ENCODE peak calls at places on chromosomes 5 and 9, in five cellular contexts. Y, X, I, A and G are unnamed samples.

GRCh38 chr5:96381526-96381925 is 51.5 kb downstream of the PCSK1 start:
- DNase-seq in Y (no peak), X (no peak), I (peak; percentile 20), A (no peak), G (no peak)

GRCh38 chr5:144697847-144698262 is 527.2 kb downstream of the KCTD16 start:
- DNase-seq in Y (peak; percentile 98), X (peak; percentile 62), I (no peak), A (peak; percentile 95), G (no peak)

GRCh38 chr9:98228392-98229089 is 26.9 kb downstream of the TBC1D2 start:
- DNase-seq in Y (no peak), X (no peak), I (no peak), A (no peak), G (no peak)

GRCh38 chr9:125407974-125408900 is 146.6 kb downstream of the GAPVD1 start:
- DNase-seq in Y (no peak), X (peak; percentile 72), I (peak; percentile 79), A (peak; percentile 94), G (peak; percentile 75)

GRCh38 chr5:76861616-76862015 is 11.8 kb downstream of the S100Z start:
- DNase-seq in Y (peak; percentile 46), X (peak; percentile 44), I (no peak), A (peak; percentile 4), G (no peak)

GRCh38 chr5:38872826-38873225 is 27.0 kb downstream of the OSMR start:
- DNase-seq in Y (peak; percentile 16), X (no peak), I (no peak), A (no peak), G (no peak)

GRCh38 chr5:118946138-118946537 is 42.2 kb downstream of the DTWD2 start:
- DNase-seq in Y (no peak), X (no peak), I (no peak), A (peak; percentile 8), G (no peak)

GRCh38 chr9:2798423-2798822 is 45.5 kb downstream of the PUM3 start:
- DNase-seq in Y (no peak), X (no peak), I (no peak), A (no peak), G (no peak)

GRCh38 chr5:115542651-115543364 is 1.8 kb downstream of the FEM1C start:
- DNase-seq in Y (no peak), X (peak; percentile 9), I (no peak), A (peak; percentile 19), G (no peak)

GRCh38 chr5:669111-669841 is 23.9 kb downstream of the TPPP start:
- DNase-seq in Y (peak; percentile 35), X (no peak), I (no peak), A (peak; percentile 25), G (peak; percentile 46)

GRCh38 chr5:74093501-74093993 is 467.6 kb downstream of the ARHGEF28 start:
- DNase-seq in Y (no peak), X (no peak), I (peak; percentile 42), A (no peak), G (no peak)

GRCh38 chr5:16619136-16619535 is 2.3 kb upstream of the RETREG1 start:
- DNase-seq in Y (no peak), X (no peak), I (no peak), A (no peak), G (no peak)

GRCh38 chr5:88666761-88667186 is 216.2 kb downstream of the MEF2C start:
- DNase-seq in Y (peak; percentile 81), X (peak; percentile 10), I (no peak), A (peak; percentile 15), G (no peak)

GRCh38 chr9:93119953-93120845 is 13.9 kb downstream of the NINJ1 start:
- DNase-seq in Y (peak; percentile 91), X (peak; percentile 85), I (peak; percentile 72), A (peak; percentile 24), G (no peak)

GRCh38 chr5:14063117-14063516 is 80.0 kb upstream of the TRIO start:
- DNase-seq in Y (peak; percentile 52), X (no peak), I (no peak), A (peak; percentile 19), G (no peak)

GRCh38 chr5:14270212-14270702 is 127.1 kb downstream of the TRIO start:
- DNase-seq in Y (peak; percentile 54), X (peak; percentile 83), I (peak; percentile 49), A (peak; percentile 90), G (peak; percentile 64)

GRCh38 chr5:25119654-25120053 is 474.9 kb upstream of the CDH10 start:
- DNase-seq in Y (peak; percentile 10), X (peak; percentile 68), I (no peak), A (peak; percentile 1), G (no peak)

DNA sequence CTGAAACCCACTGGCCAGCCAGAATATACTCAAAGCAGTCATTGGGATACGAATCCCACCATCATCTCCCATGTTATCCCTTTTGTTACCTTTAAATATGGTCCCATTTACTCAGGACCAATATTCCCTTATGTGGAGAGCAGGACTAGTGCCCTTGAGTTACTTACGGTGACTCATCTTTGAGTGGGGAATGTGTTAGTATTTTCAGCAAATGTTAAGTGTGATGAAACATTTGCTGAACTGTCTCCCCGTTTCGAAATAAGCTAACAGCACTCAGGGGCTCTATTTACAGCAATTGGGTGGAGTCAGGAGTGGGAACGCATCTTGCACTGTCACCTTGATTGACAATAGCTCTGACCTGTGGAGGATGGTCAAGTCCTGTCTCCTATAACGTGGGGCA is 67.4 kb downstream of the CTSL start:
- DNase-seq in Y (peak; percentile 80), X (peak; percentile 56), I (no peak), A (peak; percentile 86), G (no peak)
- H3K9ac ChIP-seq in Y (no peak overlapping the region), X (no peak overlapping the region), I (no peak overlapping the region), A (peak overlapping the region; percentile 81), G (no peak overlapping the region)

GRCh38 chr9:128099932-128100491 is 27.5 kb downstream of the PTGES2 start:
- DNase-seq in Y (no peak), X (no peak), I (no peak), A (no peak), G (no peak)
- H3K9ac ChIP-seq in Y (peak overlapping the region; percentile 94), X (no peak overlapping the region), I (peak overlapping the region; percentile 98), A (peak overlapping the region; percentile 92), G (no peak overlapping the region)

DNA sequence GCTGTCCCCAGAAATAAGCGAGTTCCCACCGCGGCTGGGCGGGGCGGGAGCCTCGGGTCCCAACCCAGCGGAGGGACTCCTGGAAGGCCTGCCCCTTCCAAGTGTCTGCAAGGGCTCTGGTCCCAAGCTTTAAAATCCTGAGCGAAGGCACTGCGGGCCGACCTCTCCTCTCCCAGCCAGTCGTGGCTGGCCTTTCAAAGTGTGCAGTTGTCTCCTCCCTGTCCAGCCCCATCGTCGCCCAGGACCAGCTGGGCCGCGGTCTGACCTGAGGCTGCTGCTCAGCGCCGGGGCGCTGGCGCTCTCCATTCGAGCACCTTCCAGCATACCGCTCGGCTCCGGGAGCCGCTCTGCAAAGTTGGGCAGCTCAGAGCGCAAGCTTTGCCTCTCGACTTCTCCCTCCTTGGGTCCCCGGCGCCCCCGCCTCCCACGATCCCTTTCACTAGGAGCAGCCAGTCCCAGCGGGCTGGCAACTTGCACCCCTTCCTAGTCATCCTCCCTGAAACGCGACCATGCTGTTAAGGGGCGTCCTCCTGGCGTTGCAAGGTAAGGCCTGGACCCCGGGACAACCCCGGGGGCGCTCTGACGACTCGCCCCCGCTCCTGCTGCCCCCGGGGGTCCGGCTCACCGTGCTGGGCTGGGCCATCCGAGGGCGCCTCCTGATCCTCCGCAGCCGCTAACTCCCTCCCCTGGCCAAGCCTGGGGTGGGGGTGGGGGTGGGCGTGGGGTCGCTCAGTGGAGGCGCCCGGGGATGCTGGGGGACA is at the start of gene MAMDC2:
- DNase-seq in Y (peak; percentile 36), X (no peak), I (peak; percentile 32), A (peak; percentile 68), G (peak; percentile 62)
- H3K9ac ChIP-seq in Y (peak within 1 kb of the TSS; percentile 77), X (no peak within 1 kb of the TSS), I (peak within 1 kb of the TSS; percentile 52), A (peak within 1 kb of the TSS; percentile 76), G (peak within 1 kb of the TSS; percentile 83)

GRCh38 chr9:119332522-119332921 is 36.7 kb downstream of the BRINP1 start:
- DNase-seq in Y (no peak), X (no peak), I (no peak), A (no peak), G (no peak)
- H3K9ac ChIP-seq in Y (no peak overlapping the region), X (no peak overlapping the region), I (no peak overlapping the region), A (no peak overlapping the region), G (no peak overlapping the region)